ENCODE peak calls at places on chromosomes 12 and 14, in ten cellular contexts. One of them, this sample, is unnamed. For H3K9me3, the result is how much of the 10 kb centered on the place peaks cover.

GRCh38 chr14:23371865-23372264 is 744 bp upstream of the IL25 start:
- DNase-seq in CD4-positive, alpha-beta T cell: no peak
- DNase-seq in left ventricle myocardium inferior: no peak
- DNase-seq in breast epithelium: no peak
- DNase-seq in mammary epithelial cell: no peak
- DNase-seq in esophagus squamous epithelium: no peak
- DNase-seq in Panc1: no peak
- DNase-seq in adrenal gland: no peak
- DNase-seq in cardiac muscle cell: no peak
- DNase-seq in A549: no peak
- DNase-seq in this sample: no peak

GRCh38 chr14:89672636-89673279 is 255.7 kb upstream of the FOXN3 start:
- DNase-seq in CD4-positive, alpha-beta T cell: no peak
- DNase-seq in left ventricle myocardium inferior: peak
- DNase-seq in breast epithelium: no peak
- DNase-seq in mammary epithelial cell: no peak
- DNase-seq in esophagus squamous epithelium: no peak
- DNase-seq in Panc1: no peak
- DNase-seq in adrenal gland: peak
- DNase-seq in cardiac muscle cell: peak
- DNase-seq in A549: no peak
- DNase-seq in this sample: no peak

GRCh38 chr14:90396342-90397339 is at the start of gene CALM1:
- DNase-seq in CD4-positive, alpha-beta T cell: peak
- DNase-seq in left ventricle myocardium inferior: peak
- DNase-seq in breast epithelium: peak
- DNase-seq in mammary epithelial cell: peak
- DNase-seq in esophagus squamous epithelium: peak
- DNase-seq in Panc1: no peak
- DNase-seq in adrenal gland: peak
- DNase-seq in cardiac muscle cell: peak
- DNase-seq in A549: peak
- DNase-seq in this sample: peak

GRCh38 chr14:23445773-23446172 is 10.3 kb upstream of the MYH7 start:
- DNase-seq in CD4-positive, alpha-beta T cell: no peak
- DNase-seq in left ventricle myocardium inferior: no peak
- DNase-seq in breast epithelium: no peak
- DNase-seq in mammary epithelial cell: no peak
- DNase-seq in esophagus squamous epithelium: no peak
- DNase-seq in Panc1: no peak
- DNase-seq in adrenal gland: no peak
- DNase-seq in cardiac muscle cell: no peak
- DNase-seq in A549: no peak
- DNase-seq in this sample: no peak

GRCh38 chr14:51828017-51828797 is 32.2 kb upstream of the GNG2 start:
- DNase-seq in CD4-positive, alpha-beta T cell: peak
- DNase-seq in left ventricle myocardium inferior: peak
- DNase-seq in breast epithelium: no peak
- DNase-seq in mammary epithelial cell: peak
- DNase-seq in esophagus squamous epithelium: no peak
- DNase-seq in Panc1: no peak
- DNase-seq in adrenal gland: peak
- DNase-seq in cardiac muscle cell: peak
- DNase-seq in A549: peak
- DNase-seq in this sample: peak

GRCh38 chr14:68199465-68200145 is 380.0 kb downstream of the RAD51B start:
- DNase-seq in CD4-positive, alpha-beta T cell: no peak
- DNase-seq in left ventricle myocardium inferior: peak
- DNase-seq in breast epithelium: peak
- DNase-seq in mammary epithelial cell: no peak
- DNase-seq in esophagus squamous epithelium: no peak
- DNase-seq in Panc1: no peak
- DNase-seq in adrenal gland: no peak
- DNase-seq in cardiac muscle cell: peak
- DNase-seq in A549: no peak
- DNase-seq in this sample: no peak

GRCh38 chr12:97142737-97143450 is 235.8 kb downstream of the NEDD1 start:
- DNase-seq in CD4-positive, alpha-beta T cell: no peak
- DNase-seq in left ventricle myocardium inferior: no peak
- DNase-seq in breast epithelium: no peak
- DNase-seq in mammary epithelial cell: no peak
- DNase-seq in esophagus squamous epithelium: no peak
- DNase-seq in Panc1: no peak
- DNase-seq in adrenal gland: no peak
- DNase-seq in cardiac muscle cell: no peak
- DNase-seq in A549: no peak
- DNase-seq in this sample: no peak

GRCh38 chr12:12480074-12480473 is 82.6 kb downstream of the DUSP16 start:
- DNase-seq in CD4-positive, alpha-beta T cell: no peak
- DNase-seq in left ventricle myocardium inferior: no peak
- DNase-seq in breast epithelium: no peak
- DNase-seq in mammary epithelial cell: no peak
- DNase-seq in esophagus squamous epithelium: no peak
- DNase-seq in Panc1: no peak
- DNase-seq in adrenal gland: no peak
- DNase-seq in cardiac muscle cell: no peak
- DNase-seq in A549: no peak
- DNase-seq in this sample: no peak

GRCh38 chr14:34460841-34461240 is 1.2 kb downstream of the SPTSSA start:
- DNase-seq in CD4-positive, alpha-beta T cell: no peak
- DNase-seq in left ventricle myocardium inferior: no peak
- DNase-seq in breast epithelium: no peak
- DNase-seq in mammary epithelial cell: no peak
- DNase-seq in esophagus squamous epithelium: no peak
- DNase-seq in Panc1: no peak
- DNase-seq in adrenal gland: no peak
- DNase-seq in cardiac muscle cell: peak
- DNase-seq in A549: no peak
- DNase-seq in this sample: no peak

GRCh38 chr12:94832105-94832504 is 171.4 kb downstream of the NDUFA12 start:
- DNase-seq in CD4-positive, alpha-beta T cell: no peak
- DNase-seq in left ventricle myocardium inferior: no peak
- DNase-seq in breast epithelium: no peak
- DNase-seq in mammary epithelial cell: no peak
- DNase-seq in esophagus squamous epithelium: no peak
- DNase-seq in Panc1: no peak
- DNase-seq in adrenal gland: no peak
- DNase-seq in cardiac muscle cell: no peak
- DNase-seq in A549: no peak
- DNase-seq in this sample: no peak

GRCh38 chr12:49646871-49647270 is 23.5 kb downstream of the PRPF40B start:
- DNase-seq in CD4-positive, alpha-beta T cell: no peak
- DNase-seq in left ventricle myocardium inferior: no peak
- DNase-seq in breast epithelium: no peak
- DNase-seq in mammary epithelial cell: no peak
- DNase-seq in esophagus squamous epithelium: no peak
- DNase-seq in Panc1: no peak
- DNase-seq in adrenal gland: no peak
- DNase-seq in cardiac muscle cell: no peak
- DNase-seq in A549: no peak
- DNase-seq in this sample: no peak

GRCh38 chr12:76519538-76519937 is 40.0 kb downstream of the OSBPL8 start:
- DNase-seq in CD4-positive, alpha-beta T cell: no peak
- DNase-seq in left ventricle myocardium inferior: no peak
- DNase-seq in breast epithelium: no peak
- DNase-seq in mammary epithelial cell: no peak
- DNase-seq in esophagus squamous epithelium: no peak
- DNase-seq in Panc1: no peak
- DNase-seq in adrenal gland: no peak
- DNase-seq in cardiac muscle cell: peak
- DNase-seq in A549: no peak
- DNase-seq in this sample: no peak

GRCh38 chr12:1277905-1278304 is 286.9 kb downstream of the ERC1 start:
- DNase-seq in CD4-positive, alpha-beta T cell: peak
- DNase-seq in left ventricle myocardium inferior: no peak
- DNase-seq in breast epithelium: no peak
- DNase-seq in mammary epithelial cell: no peak
- DNase-seq in esophagus squamous epithelium: no peak
- DNase-seq in Panc1: no peak
- DNase-seq in adrenal gland: no peak
- DNase-seq in cardiac muscle cell: no peak
- DNase-seq in A549: no peak
- DNase-seq in this sample: no peak

GRCh38 chr12:1812650-1813302 is 7.6 kb upstream of the LRTM2 start:
- DNase-seq in CD4-positive, alpha-beta T cell: no peak
- DNase-seq in left ventricle myocardium inferior: no peak
- DNase-seq in breast epithelium: no peak
- DNase-seq in mammary epithelial cell: no peak
- DNase-seq in esophagus squamous epithelium: no peak
- DNase-seq in Panc1: no peak
- DNase-seq in adrenal gland: peak
- DNase-seq in cardiac muscle cell: peak
- DNase-seq in A549: no peak
- DNase-seq in this sample: no peak

GRCh38 chr12:132923356-132923909 is 32.7 kb downstream of the ZNF605 start:
- DNase-seq in CD4-positive, alpha-beta T cell: no peak
- DNase-seq in left ventricle myocardium inferior: no peak
- DNase-seq in breast epithelium: no peak
- DNase-seq in mammary epithelial cell: no peak
- DNase-seq in esophagus squamous epithelium: no peak
- DNase-seq in Panc1: no peak
- DNase-seq in adrenal gland: no peak
- DNase-seq in cardiac muscle cell: no peak
- DNase-seq in A549: no peak
- DNase-seq in this sample: no peak

GRCh38 chr12:132925597-132926416 is 30.3 kb downstream of the ZNF605 start:
- DNase-seq in CD4-positive, alpha-beta T cell: no peak
- DNase-seq in left ventricle myocardium inferior: no peak
- DNase-seq in breast epithelium: no peak
- DNase-seq in mammary epithelial cell: peak
- DNase-seq in esophagus squamous epithelium: no peak
- DNase-seq in Panc1: no peak
- DNase-seq in adrenal gland: no peak
- DNase-seq in cardiac muscle cell: no peak
- DNase-seq in A549: peak
- DNase-seq in this sample: no peak

GRCh38 chr12:132924356-132924755 is 31.8 kb downstream of the ZNF605 start:
- DNase-seq in CD4-positive, alpha-beta T cell: no peak
- DNase-seq in left ventricle myocardium inferior: no peak
- DNase-seq in breast epithelium: no peak
- DNase-seq in mammary epithelial cell: no peak
- DNase-seq in esophagus squamous epithelium: no peak
- DNase-seq in Panc1: no peak
- DNase-seq in adrenal gland: no peak
- DNase-seq in cardiac muscle cell: no peak
- DNase-seq in A549: no peak
- DNase-seq in this sample: no peak

GRCh38 chr12:132921685-132922084 is 34.3 kb upstream of the CHFR start:
- DNase-seq in CD4-positive, alpha-beta T cell: no peak
- DNase-seq in left ventricle myocardium inferior: no peak
- DNase-seq in breast epithelium: no peak
- DNase-seq in mammary epithelial cell: no peak
- DNase-seq in esophagus squamous epithelium: no peak
- DNase-seq in Panc1: no peak
- DNase-seq in adrenal gland: no peak
- DNase-seq in cardiac muscle cell: no peak
- DNase-seq in A549: no peak
- DNase-seq in this sample: no peak

GRCh38 chr12:132922676-132923075 is 33.4 kb downstream of the ZNF605 start:
- DNase-seq in CD4-positive, alpha-beta T cell: no peak
- DNase-seq in left ventricle myocardium inferior: no peak
- DNase-seq in breast epithelium: no peak
- DNase-seq in mammary epithelial cell: no peak
- DNase-seq in esophagus squamous epithelium: no peak
- DNase-seq in Panc1: no peak
- DNase-seq in adrenal gland: no peak
- DNase-seq in cardiac muscle cell: no peak
- DNase-seq in A549: no peak
- DNase-seq in this sample: no peak
- H3K9me3 ChIP-seq in CD4-positive, alpha-beta T cell: half or more
- H3K9me3 ChIP-seq in left ventricle myocardium inferior: half or more
- H3K9me3 ChIP-seq in breast epithelium: half or more
- H3K9me3 ChIP-seq in mammary epithelial cell: half or more
- H3K9me3 ChIP-seq in esophagus squamous epithelium: half or more
- H3K9me3 ChIP-seq in Panc1: half or more
- H3K9me3 ChIP-seq in adrenal gland: under half
- H3K9me3 ChIP-seq in cardiac muscle cell: under half
- H3K9me3 ChIP-seq in A549: half or more
- H3K9me3 ChIP-seq in this sample: under half

GRCh38 chr14:100810861-100811461 is 15.0 kb upstream of the MEG3 start:
- DNase-seq in CD4-positive, alpha-beta T cell: no peak
- DNase-seq in left ventricle myocardium inferior: no peak
- DNase-seq in breast epithelium: no peak
- DNase-seq in mammary epithelial cell: no peak
- DNase-seq in esophagus squamous epithelium: no peak
- DNase-seq in Panc1: no peak
- DNase-seq in adrenal gland: no peak
- DNase-seq in cardiac muscle cell: peak
- DNase-seq in A549: no peak
- DNase-seq in this sample: no peak
- H3K9me3 ChIP-seq in CD4-positive, alpha-beta T cell: under half
- H3K9me3 ChIP-seq in left ventricle myocardium inferior: under half
- H3K9me3 ChIP-seq in breast epithelium: under half
- H3K9me3 ChIP-seq in mammary epithelial cell: under half
- H3K9me3 ChIP-seq in esophagus squamous epithelium: under half
- H3K9me3 ChIP-seq in Panc1: under half
- H3K9me3 ChIP-seq in adrenal gland: under half
- H3K9me3 ChIP-seq in cardiac muscle cell: under half
- H3K9me3 ChIP-seq in A549: under half
- H3K9me3 ChIP-seq in this sample: under half

DNA sequence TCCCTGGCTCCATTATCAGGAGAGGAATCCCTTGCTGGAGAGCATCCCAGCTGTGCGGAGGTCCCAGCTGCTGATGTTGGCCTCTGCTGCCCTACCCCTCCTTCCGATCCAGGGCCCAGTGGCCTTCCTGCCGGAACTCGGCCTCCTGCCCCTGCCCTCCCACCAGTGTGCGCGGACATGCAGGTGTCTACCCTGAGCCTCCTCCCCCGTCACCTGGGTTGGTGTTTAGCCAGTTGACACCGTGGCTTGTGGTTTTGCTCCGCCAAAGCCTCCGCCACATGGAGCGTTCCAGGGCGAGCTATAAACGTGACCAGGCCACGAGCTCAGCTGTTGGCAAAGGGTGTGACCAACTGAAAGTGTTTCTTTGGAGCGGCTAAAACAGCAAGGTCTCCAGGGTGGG is 1104.3 kb downstream of the BCL11B start:
- DNase-seq in CD4-positive, alpha-beta T cell: peak
- DNase-seq in left ventricle myocardium inferior: no peak
- DNase-seq in breast epithelium: no peak
- DNase-seq in mammary epithelial cell: no peak
- DNase-seq in esophagus squamous epithelium: no peak
- DNase-seq in Panc1: no peak
- DNase-seq in adrenal gland: no peak
- DNase-seq in cardiac muscle cell: no peak
- DNase-seq in A549: no peak
- DNase-seq in this sample: no peak
- H3K9me3 ChIP-seq in CD4-positive, alpha-beta T cell: under half
- H3K9me3 ChIP-seq in left ventricle myocardium inferior: under half
- H3K9me3 ChIP-seq in breast epithelium: under half
- H3K9me3 ChIP-seq in mammary epithelial cell: under half
- H3K9me3 ChIP-seq in esophagus squamous epithelium: under half
- H3K9me3 ChIP-seq in Panc1: under half
- H3K9me3 ChIP-seq in adrenal gland: under half
- H3K9me3 ChIP-seq in cardiac muscle cell: under half
- H3K9me3 ChIP-seq in A549: under half
- H3K9me3 ChIP-seq in this sample: under half

GRCh38 chr12:21113266-21113665 is 17.7 kb upstream of the SLCO1B1 start:
- DNase-seq in CD4-positive, alpha-beta T cell: no peak
- DNase-seq in left ventricle myocardium inferior: no peak
- DNase-seq in breast epithelium: no peak
- DNase-seq in mammary epithelial cell: no peak
- DNase-seq in esophagus squamous epithelium: no peak
- DNase-seq in Panc1: no peak
- DNase-seq in adrenal gland: no peak
- DNase-seq in cardiac muscle cell: no peak
- DNase-seq in A549: no peak
- DNase-seq in this sample: no peak

GRCh38 chr12:21111733-21112132 is 19.3 kb upstream of the SLCO1B1 start:
- DNase-seq in CD4-positive, alpha-beta T cell: no peak
- DNase-seq in left ventricle myocardium inferior: no peak
- DNase-seq in breast epithelium: no peak
- DNase-seq in mammary epithelial cell: no peak
- DNase-seq in esophagus squamous epithelium: no peak
- DNase-seq in Panc1: no peak
- DNase-seq in adrenal gland: no peak
- DNase-seq in cardiac muscle cell: no peak
- DNase-seq in A549: no peak
- DNase-seq in this sample: no peak
- H3K9me3 ChIP-seq in CD4-positive, alpha-beta T cell: under half
- H3K9me3 ChIP-seq in left ventricle myocardium inferior: under half
- H3K9me3 ChIP-seq in breast epithelium: under half
- H3K9me3 ChIP-seq in mammary epithelial cell: under half
- H3K9me3 ChIP-seq in esophagus squamous epithelium: under half
- H3K9me3 ChIP-seq in Panc1: under half
- H3K9me3 ChIP-seq in adrenal gland: under half
- H3K9me3 ChIP-seq in cardiac muscle cell: under half
- H3K9me3 ChIP-seq in A549: under half
- H3K9me3 ChIP-seq in this sample: under half